ENCODE peak calls at places on chromosomes 1 and 21, in five cellular contexts. A is right cardiac atrium; L is anterior cingulate cortex; I is activated naive CD4-positive, alpha-beta T cell treated with Interleukin-2 at 50 U/mL for 16 hours; S is D341Med. E is an unnamed sample.

GRCh38 chr1:209657140-209657879 is 5.1 kb upstream of the LAMB3 start:
- DNase-seq in A (no peak), S (no peak), L (no peak), I (no peak), E (no peak)

GRCh38 chr1:6385673-6386191 is 7.8 kb downstream of the ACOT7 start:
- DNase-seq in L (peak; percentile 40), S (no peak), A (peak; percentile 43), I (no peak), E (no peak)

GRCh38 chr1:50425376-50426107 is 2.3 kb upstream of the DMRTA2 start:
- DNase-seq in L (no peak), I (no peak), S (peak; percentile 69), A (no peak), E (no peak)

GRCh38 chr1:44084998-44085675 is 33.5 kb upstream of the KLF17 start:
- DNase-seq in S (no peak), I (no peak), A (no peak), L (no peak), E (no peak)

GRCh38 chr1:26154750-26155149 is 4.1 kb upstream of the FAM110D start:
- DNase-seq in S (no peak), L (no peak), I (no peak), A (no peak), E (no peak)

GRCh38 chr1:2778220-2778592 is 23.3 kb downstream of the TTC34 start:
- DNase-seq in S (no peak), I (no peak), A (no peak), L (no peak), E (no peak)

GRCh38 chr1:114319480-114319879 is 165.8 kb upstream of the SYT6 start:
- DNase-seq in S (no peak), L (no peak), A (no peak), I (no peak), E (no peak)

GRCh38 chr1:20458717-20459116 is 27.3 kb downstream of the CAMK2N1 start:
- DNase-seq in A (no peak), L (no peak), I (no peak), S (no peak), E (no peak)

GRCh38 chr1:170704256-170704655 is 40.3 kb downstream of the PRRX1 start:
- DNase-seq in A (no peak), I (no peak), L (no peak), S (no peak), E (no peak)

GRCh38 chr1:228219962-228220780 is 12.3 kb downstream of the OBSCN start:
- DNase-seq in A (no peak), I (no peak), S (no peak), L (no peak), E (no peak)

GRCh38 chr1:44890007-44890406 is 47.0 kb upstream of the PTCH2 start:
- DNase-seq in I (no peak), L (no peak), S (no peak), A (no peak), E (no peak)

GRCh38 chr1:81548918-81549587 is 251.7 kb upstream of the ADGRL2 start:
- DNase-seq in I (no peak), L (no peak), A (no peak), S (no peak), E (no peak)

GRCh38 chr1:113124366-113124765 is 51.4 kb downstream of the LRIG2 start:
- DNase-seq in L (no peak), I (no peak), A (no peak), S (no peak), E (no peak)

GRCh38 chr21:45410151-45410864 is 5.3 kb downstream of the COL18A1 start:
- DNase-seq in I (no peak), L (no peak), S (no peak), A (peak; percentile 43), E (no peak)

GRCh38 chr1:194929376-194929775 is 1678.9 kb downstream of the KCNT2 start:
- DNase-seq in A (no peak), S (no peak), L (no peak), I (no peak), E (no peak)

GRCh38 chr1:215043405-215043804 is 39.1 kb upstream of the KCNK2 start:
- DNase-seq in I (no peak), L (no peak), S (no peak), A (no peak), E (no peak)

GRCh38 chr1:160004427-160004826 is 27.4 kb downstream of the PIGM start:
- DNase-seq in A (no peak), I (no peak), S (no peak), L (no peak), E (no peak)

GRCh38 chr1:169200319-169200718 is 93.8 kb downstream of the ATP1B1 start:
- DNase-seq in S (no peak), L (no peak), I (no peak), A (no peak), E (no peak)

GRCh38 chr1:118143136-118143535 is 41.9 kb downstream of the SPAG17 start:
- DNase-seq in I (no peak), L (no peak), S (no peak), A (no peak), E (no peak)

GRCh38 chr1:156661932-156662587 is 15.1 kb downstream of the NES start:
- DNase-seq in S (no peak), I (no peak), L (peak; percentile 59), A (no peak), E (no peak)

GRCh38 chr21:37916795-37917142 is 512 bp upstream of the KCNJ6 start:
- DNase-seq in A (no peak), L (no peak), S (peak; percentile 63), I (no peak), E (no peak)

GRCh38 chr1:1349256-1350012 is at the start of gene DVL1:
- DNase-seq in L (peak; percentile 43), S (peak; percentile 95), I (peak; percentile 66), A (peak; percentile 75), E (peak; percentile 44)

GRCh38 chr1:22753396-22754083 is 42.9 kb downstream of the EPHB2 start:
- DNase-seq in A (no peak), I (no peak), S (no peak), L (no peak), E (no peak)

GRCh38 chr21:39006653-39007417 is 176.4 kb downstream of the PSMG1 start:
- DNase-seq in L (peak; percentile 27), A (peak; percentile 87), S (no peak), I (no peak), E (no peak)

GRCh38 chr1:11052839-11053757 is 6.1 kb upstream of the MASP2 start:
- DNase-seq in S (peak; percentile 47), I (no peak), L (no peak), A (no peak), E (no peak)

GRCh38 chr21:19228241-19228640 is 824.7 kb upstream of the TMPRSS15 start:
- DNase-seq in L (no peak), S (no peak), A (no peak), I (no peak), E (no peak)

GRCh38 chr1:233544304-233544703 is 69.6 kb upstream of the KCNK1 start:
- DNase-seq in I (no peak), A (no peak), L (no peak), S (no peak), E (no peak)

GRCh38 chr1:59198565-59198964 is 98.3 kb upstream of the FGGY start:
- DNase-seq in I (no peak), S (no peak), L (no peak), A (no peak), E (no peak)

GRCh38 chr21:21268885-21269284 is 270.7 kb downstream of the NCAM2 start:
- DNase-seq in S (no peak), L (no peak), I (no peak), A (no peak), E (no peak)

GRCh38 chr1:207868252-207868768 is 42.6 kb downstream of the CD34 start:
- DNase-seq in S (no peak), I (peak; percentile 26), L (no peak), A (peak; percentile 43), E (no peak)